ENCODE peak calls at places on chromosomes 1 and 21, in eight cellular contexts. F, K, M, H, N, J, Q and C are unnamed samples.

GRCh38 chr1:176119549-176119948 is 87.5 kb downstream of the COP1 start:
- DNase-seq in K (peak), N (no peak), Q (peak), J (peak), M (no peak), F (no peak), H (peak), C (no peak)

GRCh38 chr1:200041337-200042118 is 14.0 kb downstream of the NR5A2 start:
- DNase-seq in N (no peak), K (no peak), M (no peak), F (no peak), H (no peak), J (peak), Q (no peak), C (no peak)

GRCh38 chr1:182003025-182003725 is 58.3 kb downstream of the ZNF648 start:
- DNase-seq in K (no peak), Q (no peak), N (no peak), H (no peak), M (no peak), F (no peak), J (no peak), C (no peak)

GRCh38 chr21:42532466-42533181 is 19.0 kb downstream of the SLC37A1 start:
- DNase-seq in M (no peak), H (no peak), Q (no peak), K (no peak), J (no peak), N (peak), F (no peak), C (no peak)

GRCh38 chr21:28215214-28215954 is 777.3 kb downstream of the LTN1 start:
- DNase-seq in H (peak), M (no peak), K (no peak), F (peak), N (no peak), Q (peak), J (no peak), C (no peak)

GRCh38 chr21:36491191-36491916 is 11.4 kb upstream of the CLDN14 start:
- DNase-seq in F (peak), H (no peak), N (no peak), Q (no peak), J (no peak), M (no peak), K (no peak), C (no peak)

GRCh38 chr1:241942738-241943137 is 14.8 kb upstream of the BECN2 start:
- DNase-seq in M (no peak), N (no peak), H (no peak), K (no peak), Q (no peak), F (no peak), J (no peak), C (no peak)

GRCh38 chr1:7405844-7406500 is 365.1 kb upstream of the VAMP3 start:
- DNase-seq in K (no peak), F (no peak), N (no peak), M (no peak), J (no peak), H (no peak), Q (no peak), C (no peak)

GRCh38 chr1:107934573-107934972 is 30.4 kb downstream of the VAV3 start:
- DNase-seq in H (no peak), N (no peak), M (no peak), Q (no peak), K (no peak), J (no peak), F (no peak), C (no peak)

GRCh38 chr21:35284199-35284598 is 235.1 kb upstream of the RUNX1 start:
- DNase-seq in N (peak), M (no peak), H (peak), Q (peak), J (no peak), K (no peak), F (no peak), C (no peak)

GRCh38 chr1:59443355-59443754 is 146.5 kb downstream of the FGGY start:
- DNase-seq in J (no peak), Q (peak), H (peak), M (no peak), N (no peak), K (no peak), F (peak), C (no peak)

GRCh38 chr1:43349594-43350306 is 9.0 kb upstream of the CDC20 start:
- DNase-seq in F (peak), J (peak), K (no peak), M (no peak), N (no peak), Q (peak), H (peak), C (peak)

GRCh38 chr1:91569411-91570104 is 68.9 kb downstream of the CDC7 start:
- DNase-seq in Q (peak), F (peak), J (no peak), M (no peak), K (peak), H (peak), N (peak), C (peak)

GRCh38 chr1:152495066-152495675 is 15.4 kb upstream of the LCE5A start:
- DNase-seq in H (peak), N (no peak), Q (peak), K (peak), J (peak), M (no peak), F (no peak), C (no peak)

GRCh38 chr1:20983297-20983889 is 193.3 kb downstream of the EIF4G3 start:
- DNase-seq in M (no peak), N (no peak), K (no peak), J (no peak), H (no peak), F (no peak), Q (no peak), C (no peak)

GRCh38 chr1:207014728-207015127 is 17.8 kb downstream of the C1orf116 start:
- DNase-seq in M (no peak), J (no peak), K (no peak), N (no peak), H (no peak), Q (no peak), F (no peak), C (no peak)

GRCh38 chr1:235791532-235792060 is 75.1 kb downstream of the LYST start:
- DNase-seq in N (no peak), M (no peak), H (no peak), J (no peak), Q (no peak), F (no peak), K (no peak), C (no peak)

GRCh38 chr1:207893737-207894582 is 17.0 kb downstream of the CD34 start:
- DNase-seq in N (no peak), J (no peak), Q (no peak), M (no peak), K (no peak), H (no peak), F (no peak), C (no peak)

GRCh38 chr1:53736290-53736689 is 2.7 kb downstream of the GLIS1 start:
- DNase-seq in F (peak), H (peak), Q (no peak), M (no peak), N (no peak), K (no peak), J (no peak), C (no peak)

GRCh38 chr1:211951856-211952255 is 83.5 kb downstream of the INTS7 start:
- DNase-seq in Q (peak), K (peak), F (peak), J (no peak), H (peak), N (no peak), M (no peak), C (peak)

GRCh38 chr21:16608209-16608830 is 878.5 kb downstream of the USP25 start:
- DNase-seq in N (no peak), K (no peak), F (no peak), H (peak), M (no peak), Q (peak), J (peak), C (no peak)

GRCh38 chr1:201850053-201850397 is 21.1 kb downstream of the IPO9 start:
- DNase-seq in H (peak), N (no peak), J (no peak), M (no peak), F (peak), K (no peak), Q (peak), C (no peak)

GRCh38 chr1:15876357-15876756 is 28.9 kb downstream of the SPEN start:
- DNase-seq in N (no peak), Q (no peak), H (no peak), F (no peak), J (peak), M (no peak), K (no peak), C (no peak)

GRCh38 chr1:240644732-240645131 is 32.8 kb upstream of the GREM2 start:
- DNase-seq in M (no peak), H (no peak), J (no peak), Q (peak), F (no peak), K (no peak), N (no peak), C (no peak)

GRCh38 chr1:67883069-67883468 is 49.8 kb upstream of the GNG12 start:
- DNase-seq in Q (peak), H (peak), K (no peak), N (no peak), J (no peak), F (peak), M (no peak), C (no peak)

GRCh38 chr1:90721210-90722194 is 4.4 kb upstream of the BARHL2 start:
- DNase-seq in F (peak), Q (peak), J (peak), K (peak), H (peak), N (no peak), M (no peak), C (peak)

GRCh38 chr21:44792653-44793052 is 9.0 kb downstream of the UBE2G2 start:
- DNase-seq in N (no peak), Q (no peak), M (no peak), F (no peak), K (no peak), J (no peak), H (no peak), C (no peak)

GRCh38 chr1:8155528-8156186 is 129.5 kb upstream of the ERRFI1 start:
- DNase-seq in N (no peak), H (peak), F (peak), M (no peak), Q (peak), K (no peak), J (peak), C (no peak)

GRCh38 chr1:62682531-62682930 is 5.7 kb downstream of the DOCK7 start:
- DNase-seq in K (no peak), F (peak), Q (peak), J (no peak), M (no peak), N (no peak), H (peak), C (no peak)

GRCh38 chr1:214476958-214477870 is 74.2 kb downstream of the PTPN14 start:
- DNase-seq in Q (peak), J (no peak), N (no peak), M (no peak), F (peak), H (peak), K (no peak), C (no peak)

GRCh38 chr21:28601708-28602107 is 391.0 kb downstream of the LTN1 start:
- DNase-seq in J (no peak), K (no peak), N (no peak), Q (peak), F (no peak), M (no peak), H (peak), C (no peak)

GRCh38 chr1:201499795-201500669 is 6.9 kb downstream of the CSRP1 start:
- DNase-seq in J (no peak), Q (peak), K (no peak), F (no peak), M (no peak), N (no peak), H (peak), C (no peak)

GRCh38 chr1:17567582-17567981 is 28.1 kb downstream of the ARHGEF10L start:
- DNase-seq in F (peak), H (peak), M (no peak), Q (peak), K (no peak), J (no peak), N (peak), C (peak)

GRCh38 chr1:91795601-91796389 is 90.2 kb downstream of the TGFBR3 start:
- DNase-seq in K (no peak), N (no peak), F (peak), Q (peak), H (peak), J (no peak), M (no peak), C (no peak)

GRCh38 chr1:113860891-113861290 is 10.6 kb downstream of the PTPN22 start:
- DNase-seq in M (no peak), K (no peak), H (peak), F (peak), Q (peak), J (no peak), N (no peak), C (peak)

GRCh38 chr1:16248603-16249534 is 11.9 kb upstream of the CPLANE2 start:
- DNase-seq in Q (peak), N (peak), M (peak), H (peak), F (peak), J (no peak), K (no peak), C (peak)

DNA sequence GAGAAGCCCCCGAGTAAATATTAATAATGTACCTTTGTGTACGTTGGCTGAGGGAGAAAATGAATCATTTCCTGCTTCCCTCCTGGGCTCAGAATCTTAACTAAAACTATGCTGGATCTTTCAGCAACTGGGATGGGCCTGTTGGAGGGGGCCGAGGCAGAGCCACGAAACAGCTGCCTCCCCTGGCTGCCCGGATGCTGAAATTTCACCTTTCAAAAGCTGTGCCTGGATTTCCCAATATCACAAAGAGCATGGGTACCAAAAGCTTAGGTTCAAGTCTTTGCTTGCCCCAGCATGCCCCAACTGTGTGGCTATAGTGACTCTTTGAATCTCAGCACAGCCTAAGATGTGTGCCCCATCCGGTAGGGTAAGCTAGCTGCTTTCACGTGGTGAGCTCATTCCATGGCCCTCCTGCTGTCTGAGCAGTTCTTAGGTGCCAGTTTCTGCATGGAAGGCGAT is 473.4 kb downstream of the PTPRU start:
- DNase-seq in M (no peak), K (no peak), F (peak), H (peak), Q (peak), J (no peak), N (no peak), C (peak)
- H3K4me3 ChIP-seq in M (no peak), K (no peak), F (no peak), H (no peak), Q (no peak), J (no peak), N (no peak), C (no peak)

GRCh38 chr1:102019530-102019929 is 22.8 kb upstream of the OLFM3 start:
- DNase-seq in Q (no peak), N (no peak), M (no peak), J (no peak), K (no peak), F (no peak), H (no peak), C (no peak)

GRCh38 chr1:102015728-102016127 is 19.0 kb upstream of the OLFM3 start:
- DNase-seq in N (no peak), J (no peak), M (no peak), H (no peak), F (no peak), K (no peak), Q (no peak), C (no peak)
- H3K4me3 ChIP-seq in N (no peak), J (no peak), M (no peak), H (no peak), F (no peak), K (no peak), Q (no peak), C (no peak)

GRCh38 chr1:118973032-118973431 is 15.1 kb downstream of the TBX15 start:
- DNase-seq in M (no peak), J (no peak), F (no peak), Q (no peak), H (no peak), N (no peak), K (no peak), C (no peak)
- H3K4me3 ChIP-seq in M (no peak), J (no peak), F (no peak), Q (no peak), H (no peak), N (no peak), K (no peak), C (no peak)

DNA sequence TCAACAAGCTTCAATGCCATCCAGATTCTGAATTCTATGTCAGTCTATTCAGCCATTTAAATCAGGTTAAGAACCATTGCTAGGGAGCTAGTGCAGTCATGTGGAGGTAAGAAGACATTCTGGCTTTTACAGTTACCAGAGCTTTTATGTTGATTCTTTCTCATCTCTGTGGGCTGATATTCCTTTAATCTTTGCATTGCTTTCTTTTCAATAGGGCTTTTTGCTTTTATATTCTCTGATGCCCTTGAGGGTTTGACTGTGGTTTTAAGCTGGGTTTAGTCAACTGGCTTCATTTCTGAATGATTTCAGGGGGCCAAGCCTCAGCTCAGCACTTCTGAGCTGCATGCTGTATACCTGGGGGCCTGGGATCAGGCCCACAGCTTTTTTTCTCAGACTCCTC is 51.0 kb upstream of the GORAB start:
- DNase-seq in H (no peak), Q (no peak), K (no peak), J (no peak), N (no peak), M (no peak), F (no peak), C (no peak)
- H3K4me3 ChIP-seq in H (no peak), Q (no peak), K (no peak), J (no peak), N (no peak), M (no peak), F (no peak), C (no peak)

DNA sequence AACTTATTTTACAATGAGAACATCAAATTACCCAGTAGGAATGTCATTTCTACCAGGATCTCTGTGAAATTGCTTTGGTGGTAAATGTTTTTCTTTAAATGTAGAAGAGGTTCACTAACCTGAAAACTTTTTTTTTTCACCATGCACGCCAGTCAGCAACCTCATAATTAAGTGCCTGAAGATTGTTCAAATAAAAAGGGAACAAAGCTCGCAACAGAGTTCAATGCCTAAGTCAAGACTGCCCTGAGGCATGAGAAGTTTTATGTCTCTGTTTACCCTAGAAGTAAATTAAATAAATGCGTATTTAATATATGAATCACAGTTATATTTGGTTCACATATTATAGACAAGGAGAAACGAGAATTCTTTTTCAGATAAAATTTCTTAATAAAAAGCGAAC is 13.8 kb upstream of the SYDE2 start:
- DNase-seq in K (no peak), Q (no peak), F (no peak), N (no peak), H (no peak), M (no peak), J (no peak), C (no peak)
- H3K4me3 ChIP-seq in K (no peak), Q (no peak), F (no peak), N (no peak), H (no peak), M (no peak), J (no peak), C (no peak)

DNA sequence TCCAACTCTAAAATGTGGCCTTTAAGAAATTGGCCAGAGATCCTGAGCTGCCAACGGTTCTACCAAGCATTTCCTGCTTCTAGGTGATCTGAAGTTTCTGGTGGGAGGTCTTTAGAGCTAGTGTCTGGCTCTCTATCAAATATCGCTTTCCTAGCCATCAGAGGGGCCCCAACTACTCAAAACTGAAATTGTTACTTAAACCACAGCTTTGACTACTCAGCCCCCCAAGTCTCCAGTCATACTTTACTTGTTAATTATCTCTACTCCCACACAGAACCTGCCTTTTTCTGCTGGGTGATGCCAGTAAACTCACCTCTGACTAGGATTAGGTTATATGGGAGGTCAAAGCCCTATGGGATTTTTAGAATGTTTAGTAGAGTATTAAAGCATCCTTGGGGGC is 95.1 kb downstream of the FASLG start:
- DNase-seq in K (no peak), Q (no peak), H (no peak), F (no peak), M (no peak), N (no peak), J (no peak), C (no peak)
- H3K4me3 ChIP-seq in K (no peak), Q (no peak), H (no peak), F (no peak), M (no peak), N (no peak), J (no peak), C (no peak)

GRCh38 chr21:37915941-37916794 is at the start of gene KCNJ6:
- DNase-seq in J (peak), N (peak), Q (peak), F (peak), K (peak), H (peak), M (no peak), C (no peak)

GRCh38 chr21:37914211-37914900 is 1.9 kb downstream of the KCNJ6 start:
- DNase-seq in K (peak), F (peak), H (peak), N (no peak), Q (no peak), J (peak), M (no peak), C (no peak)

GRCh38 chr21:37917612-37918011 is 1.4 kb upstream of the KCNJ6 start:
- DNase-seq in J (no peak), N (no peak), K (no peak), H (peak), Q (peak), F (peak), M (no peak), C (no peak)

GRCh38 chr21:37916795-37917142 is 512 bp upstream of the KCNJ6 start:
- DNase-seq in Q (no peak), F (no peak), J (peak), H (no peak), K (no peak), N (no peak), M (no peak), C (no peak)

GRCh38 chr21:37915516-37915915 is 741 bp downstream of the KCNJ6 start:
- DNase-seq in K (no peak), H (no peak), F (no peak), N (no peak), Q (no peak), J (peak), M (no peak), C (no peak)
- H3K4me3 ChIP-seq in K (no peak), H (peak), F (peak), N (peak), Q (no peak), J (peak), M (no peak), C (no peak)